ENCODE peak calls at places on chromosomes 1 and 21, in nine cellular contexts. One of them, this sample, is unnamed.

GRCh38 chr1:57101171-57101570 is 135.4 kb upstream of the C8B start:
- DNase-seq in psoas muscle: no peak
- DNase-seq in amniotic stem cell: no peak
- DNase-seq in NCI-H1417: no peak
- DNase-seq in GDM1: no peak
- DNase-seq in breast epithelium: no peak
- DNase-seq in NCI-H774: no peak
- DNase-seq in A172: no peak
- DNase-seq in stimulated activated CD8-positive, alpha-beta memory T cell treated with anti-CD3 and anti-CD28 coated beads, Interleukin-2, amount 100 ng/mL, for 48 hours: no peak
- DNase-seq in this sample: no peak

GRCh38 chr1:172286629-172287076 is 133.8 kb upstream of the C1orf105 start:
- DNase-seq in GDM1: no peak
- DNase-seq in breast epithelium: no peak
- DNase-seq in A172: peak
- DNase-seq in NCI-H1417: no peak
- DNase-seq in amniotic stem cell: no peak
- DNase-seq in NCI-H774: no peak
- DNase-seq in stimulated activated CD8-positive, alpha-beta memory T cell treated with anti-CD3 and anti-CD28 coated beads, Interleukin-2, amount 100 ng/mL, for 48 hours: no peak
- DNase-seq in psoas muscle: peak
- DNase-seq in this sample: no peak

GRCh38 chr1:226974544-226975258 is 34.6 kb downstream of the COQ8A start:
- DNase-seq in A172: no peak
- DNase-seq in NCI-H774: no peak
- DNase-seq in NCI-H1417: no peak
- DNase-seq in breast epithelium: no peak
- DNase-seq in psoas muscle: peak
- DNase-seq in amniotic stem cell: no peak
- DNase-seq in GDM1: no peak
- DNase-seq in stimulated activated CD8-positive, alpha-beta memory T cell treated with anti-CD3 and anti-CD28 coated beads, Interleukin-2, amount 100 ng/mL, for 48 hours: no peak
- DNase-seq in this sample: peak

GRCh38 chr21:42799516-42799915 is 79.8 kb downstream of the WDR4 start:
- DNase-seq in GDM1: no peak
- DNase-seq in psoas muscle: no peak
- DNase-seq in NCI-H1417: no peak
- DNase-seq in stimulated activated CD8-positive, alpha-beta memory T cell treated with anti-CD3 and anti-CD28 coated beads, Interleukin-2, amount 100 ng/mL, for 48 hours: no peak
- DNase-seq in A172: peak
- DNase-seq in amniotic stem cell: no peak
- DNase-seq in breast epithelium: no peak
- DNase-seq in NCI-H774: no peak
- DNase-seq in this sample: no peak

GRCh38 chr1:39395357-39395831 is 96.0 kb upstream of the BMP8A start:
- DNase-seq in stimulated activated CD8-positive, alpha-beta memory T cell treated with anti-CD3 and anti-CD28 coated beads, Interleukin-2, amount 100 ng/mL, for 48 hours: no peak
- DNase-seq in psoas muscle: no peak
- DNase-seq in A172: peak
- DNase-seq in GDM1: no peak
- DNase-seq in NCI-H774: no peak
- DNase-seq in NCI-H1417: no peak
- DNase-seq in breast epithelium: no peak
- DNase-seq in amniotic stem cell: no peak
- DNase-seq in this sample: peak

GRCh38 chr1:41666991-41667631 is 182.6 kb upstream of the EDN2 start:
- DNase-seq in psoas muscle: no peak
- DNase-seq in breast epithelium: no peak
- DNase-seq in NCI-H774: no peak
- DNase-seq in stimulated activated CD8-positive, alpha-beta memory T cell treated with anti-CD3 and anti-CD28 coated beads, Interleukin-2, amount 100 ng/mL, for 48 hours: peak
- DNase-seq in NCI-H1417: no peak
- DNase-seq in amniotic stem cell: no peak
- DNase-seq in GDM1: no peak
- DNase-seq in A172: no peak
- DNase-seq in this sample: no peak

GRCh38 chr1:230507671-230508407 is 81.7 kb upstream of the PGBD5 start:
- DNase-seq in NCI-H1417: no peak
- DNase-seq in A172: no peak
- DNase-seq in psoas muscle: no peak
- DNase-seq in stimulated activated CD8-positive, alpha-beta memory T cell treated with anti-CD3 and anti-CD28 coated beads, Interleukin-2, amount 100 ng/mL, for 48 hours: no peak
- DNase-seq in breast epithelium: no peak
- DNase-seq in amniotic stem cell: no peak
- DNase-seq in NCI-H774: no peak
- DNase-seq in GDM1: no peak
- DNase-seq in this sample: no peak

GRCh38 chr1:7046314-7046713 is 261.1 kb downstream of the CAMTA1 start:
- DNase-seq in amniotic stem cell: no peak
- DNase-seq in A172: peak
- DNase-seq in stimulated activated CD8-positive, alpha-beta memory T cell treated with anti-CD3 and anti-CD28 coated beads, Interleukin-2, amount 100 ng/mL, for 48 hours: no peak
- DNase-seq in GDM1: no peak
- DNase-seq in psoas muscle: no peak
- DNase-seq in breast epithelium: no peak
- DNase-seq in NCI-H774: no peak
- DNase-seq in NCI-H1417: peak
- DNase-seq in this sample: peak

GRCh38 chr1:85328713-85329376 is 52.4 kb upstream of the BCL10 start:
- DNase-seq in amniotic stem cell: peak
- DNase-seq in A172: peak
- DNase-seq in breast epithelium: no peak
- DNase-seq in NCI-H774: no peak
- DNase-seq in psoas muscle: no peak
- DNase-seq in GDM1: no peak
- DNase-seq in NCI-H1417: no peak
- DNase-seq in stimulated activated CD8-positive, alpha-beta memory T cell treated with anti-CD3 and anti-CD28 coated beads, Interleukin-2, amount 100 ng/mL, for 48 hours: no peak
- DNase-seq in this sample: peak

GRCh38 chr1:53763911-53764310 is 24.9 kb upstream of the GLIS1 start:
- DNase-seq in A172: no peak
- DNase-seq in NCI-H774: no peak
- DNase-seq in breast epithelium: no peak
- DNase-seq in NCI-H1417: no peak
- DNase-seq in stimulated activated CD8-positive, alpha-beta memory T cell treated with anti-CD3 and anti-CD28 coated beads, Interleukin-2, amount 100 ng/mL, for 48 hours: no peak
- DNase-seq in GDM1: no peak
- DNase-seq in psoas muscle: no peak
- DNase-seq in amniotic stem cell: no peak
- DNase-seq in this sample: no peak

GRCh38 chr1:40039245-40039756 is 1.2 kb upstream of the CAP1 start:
- DNase-seq in NCI-H1417: peak
- DNase-seq in psoas muscle: no peak
- DNase-seq in stimulated activated CD8-positive, alpha-beta memory T cell treated with anti-CD3 and anti-CD28 coated beads, Interleukin-2, amount 100 ng/mL, for 48 hours: no peak
- DNase-seq in A172: no peak
- DNase-seq in NCI-H774: peak
- DNase-seq in amniotic stem cell: peak
- DNase-seq in breast epithelium: no peak
- DNase-seq in GDM1: peak
- DNase-seq in this sample: no peak

GRCh38 chr1:151807131-151807530 is 1.9 kb upstream of the LINGO4 start:
- DNase-seq in psoas muscle: no peak
- DNase-seq in GDM1: no peak
- DNase-seq in NCI-H774: no peak
- DNase-seq in NCI-H1417: no peak
- DNase-seq in stimulated activated CD8-positive, alpha-beta memory T cell treated with anti-CD3 and anti-CD28 coated beads, Interleukin-2, amount 100 ng/mL, for 48 hours: no peak
- DNase-seq in breast epithelium: no peak
- DNase-seq in A172: no peak
- DNase-seq in amniotic stem cell: no peak
- DNase-seq in this sample: no peak

GRCh38 chr1:154327466-154328317 is 2.4 kb downstream of the ATP8B2 start:
- DNase-seq in GDM1: peak
- DNase-seq in amniotic stem cell: no peak
- DNase-seq in A172: no peak
- DNase-seq in NCI-H1417: peak
- DNase-seq in psoas muscle: no peak
- DNase-seq in breast epithelium: no peak
- DNase-seq in NCI-H774: no peak
- DNase-seq in stimulated activated CD8-positive, alpha-beta memory T cell treated with anti-CD3 and anti-CD28 coated beads, Interleukin-2, amount 100 ng/mL, for 48 hours: no peak
- DNase-seq in this sample: no peak

GRCh38 chr1:200619894-200620272 is 668 bp downstream of the KIF14 start:
- DNase-seq in psoas muscle: no peak
- DNase-seq in GDM1: no peak
- DNase-seq in breast epithelium: no peak
- DNase-seq in stimulated activated CD8-positive, alpha-beta memory T cell treated with anti-CD3 and anti-CD28 coated beads, Interleukin-2, amount 100 ng/mL, for 48 hours: no peak
- DNase-seq in NCI-H774: no peak
- DNase-seq in amniotic stem cell: no peak
- DNase-seq in NCI-H1417: no peak
- DNase-seq in A172: no peak
- DNase-seq in this sample: no peak

GRCh38 chr1:1777950-1778826 is at the start of gene NADK:
- DNase-seq in amniotic stem cell: no peak
- DNase-seq in NCI-H1417: peak
- DNase-seq in A172: no peak
- DNase-seq in breast epithelium: no peak
- DNase-seq in NCI-H774: peak
- DNase-seq in psoas muscle: peak
- DNase-seq in stimulated activated CD8-positive, alpha-beta memory T cell treated with anti-CD3 and anti-CD28 coated beads, Interleukin-2, amount 100 ng/mL, for 48 hours: peak
- DNase-seq in GDM1: peak
- DNase-seq in this sample: peak

GRCh38 chr1:242189591-242189990 is 190.7 kb upstream of the MAP1LC3C start:
- DNase-seq in A172: no peak
- DNase-seq in breast epithelium: no peak
- DNase-seq in amniotic stem cell: no peak
- DNase-seq in GDM1: no peak
- DNase-seq in stimulated activated CD8-positive, alpha-beta memory T cell treated with anti-CD3 and anti-CD28 coated beads, Interleukin-2, amount 100 ng/mL, for 48 hours: no peak
- DNase-seq in psoas muscle: no peak
- DNase-seq in NCI-H774: no peak
- DNase-seq in NCI-H1417: no peak
- DNase-seq in this sample: no peak

GRCh38 chr1:214216779-214217178 is 64.2 kb upstream of the SMYD2 start:
- DNase-seq in GDM1: no peak
- DNase-seq in breast epithelium: no peak
- DNase-seq in stimulated activated CD8-positive, alpha-beta memory T cell treated with anti-CD3 and anti-CD28 coated beads, Interleukin-2, amount 100 ng/mL, for 48 hours: no peak
- DNase-seq in NCI-H774: peak
- DNase-seq in NCI-H1417: no peak
- DNase-seq in psoas muscle: no peak
- DNase-seq in A172: no peak
- DNase-seq in amniotic stem cell: no peak
- DNase-seq in this sample: peak

GRCh38 chr21:45246535-45247320 is 41.0 kb downstream of the POFUT2 start:
- DNase-seq in psoas muscle: no peak
- DNase-seq in A172: no peak
- DNase-seq in breast epithelium: no peak
- DNase-seq in amniotic stem cell: no peak
- DNase-seq in stimulated activated CD8-positive, alpha-beta memory T cell treated with anti-CD3 and anti-CD28 coated beads, Interleukin-2, amount 100 ng/mL, for 48 hours: no peak
- DNase-seq in NCI-H1417: no peak
- DNase-seq in NCI-H774: no peak
- DNase-seq in GDM1: no peak
- DNase-seq in this sample: no peak

GRCh38 chr1:188137221-188137620 is 1308.5 kb downstream of the PLA2G4A start:
- DNase-seq in NCI-H774: no peak
- DNase-seq in breast epithelium: no peak
- DNase-seq in stimulated activated CD8-positive, alpha-beta memory T cell treated with anti-CD3 and anti-CD28 coated beads, Interleukin-2, amount 100 ng/mL, for 48 hours: no peak
- DNase-seq in A172: no peak
- DNase-seq in GDM1: no peak
- DNase-seq in psoas muscle: no peak
- DNase-seq in NCI-H1417: no peak
- DNase-seq in amniotic stem cell: no peak
- DNase-seq in this sample: no peak

GRCh38 chr1:57982852-57983251 is 559.0 kb upstream of the DAB1 start:
- DNase-seq in NCI-H1417: no peak
- DNase-seq in NCI-H774: no peak
- DNase-seq in breast epithelium: no peak
- DNase-seq in amniotic stem cell: no peak
- DNase-seq in GDM1: no peak
- DNase-seq in psoas muscle: no peak
- DNase-seq in stimulated activated CD8-positive, alpha-beta memory T cell treated with anti-CD3 and anti-CD28 coated beads, Interleukin-2, amount 100 ng/mL, for 48 hours: no peak
- DNase-seq in A172: no peak
- DNase-seq in this sample: no peak

GRCh38 chr1:48233666-48234065 is 11.2 kb downstream of the SLC5A9 start:
- DNase-seq in A172: no peak
- DNase-seq in NCI-H774: no peak
- DNase-seq in NCI-H1417: no peak
- DNase-seq in amniotic stem cell: no peak
- DNase-seq in breast epithelium: no peak
- DNase-seq in GDM1: no peak
- DNase-seq in psoas muscle: no peak
- DNase-seq in stimulated activated CD8-positive, alpha-beta memory T cell treated with anti-CD3 and anti-CD28 coated beads, Interleukin-2, amount 100 ng/mL, for 48 hours: no peak
- DNase-seq in this sample: no peak

GRCh38 chr1:16048573-16049189 is 5.1 kb downstream of the CLCNKB start:
- DNase-seq in psoas muscle: peak
- DNase-seq in stimulated activated CD8-positive, alpha-beta memory T cell treated with anti-CD3 and anti-CD28 coated beads, Interleukin-2, amount 100 ng/mL, for 48 hours: peak
- DNase-seq in NCI-H1417: peak
- DNase-seq in A172: no peak
- DNase-seq in breast epithelium: no peak
- DNase-seq in GDM1: no peak
- DNase-seq in NCI-H774: no peak
- DNase-seq in amniotic stem cell: no peak
- DNase-seq in this sample: peak

GRCh38 chr1:158028956-158029355 is 35.5 kb downstream of the KIRREL1 start:
- DNase-seq in stimulated activated CD8-positive, alpha-beta memory T cell treated with anti-CD3 and anti-CD28 coated beads, Interleukin-2, amount 100 ng/mL, for 48 hours: no peak
- DNase-seq in psoas muscle: no peak
- DNase-seq in breast epithelium: no peak
- DNase-seq in NCI-H1417: no peak
- DNase-seq in A172: no peak
- DNase-seq in amniotic stem cell: no peak
- DNase-seq in GDM1: no peak
- DNase-seq in NCI-H774: no peak
- DNase-seq in this sample: no peak

GRCh38 chr1:235946570-235946981 is 79.9 kb upstream of the LYST start:
- DNase-seq in NCI-H1417: no peak
- DNase-seq in A172: peak
- DNase-seq in psoas muscle: no peak
- DNase-seq in stimulated activated CD8-positive, alpha-beta memory T cell treated with anti-CD3 and anti-CD28 coated beads, Interleukin-2, amount 100 ng/mL, for 48 hours: no peak
- DNase-seq in GDM1: no peak
- DNase-seq in NCI-H774: no peak
- DNase-seq in amniotic stem cell: no peak
- DNase-seq in breast epithelium: no peak
- DNase-seq in this sample: no peak

GRCh38 chr1:1293618-1294249 is 13.5 kb downstream of the SCNN1D start:
- DNase-seq in GDM1: no peak
- DNase-seq in NCI-H774: no peak
- DNase-seq in psoas muscle: peak
- DNase-seq in A172: no peak
- DNase-seq in stimulated activated CD8-positive, alpha-beta memory T cell treated with anti-CD3 and anti-CD28 coated beads, Interleukin-2, amount 100 ng/mL, for 48 hours: no peak
- DNase-seq in breast epithelium: no peak
- DNase-seq in NCI-H1417: no peak
- DNase-seq in amniotic stem cell: no peak
- DNase-seq in this sample: no peak

GRCh38 chr1:86928819-86929218 is 14.4 kb downstream of the HS2ST1 start:
- DNase-seq in NCI-H774: no peak
- DNase-seq in stimulated activated CD8-positive, alpha-beta memory T cell treated with anti-CD3 and anti-CD28 coated beads, Interleukin-2, amount 100 ng/mL, for 48 hours: no peak
- DNase-seq in breast epithelium: no peak
- DNase-seq in A172: no peak
- DNase-seq in NCI-H1417: no peak
- DNase-seq in GDM1: no peak
- DNase-seq in psoas muscle: no peak
- DNase-seq in amniotic stem cell: no peak
- DNase-seq in this sample: no peak

GRCh38 chr1:4594286-4594991 is 60.0 kb upstream of the AJAP1 start:
- DNase-seq in breast epithelium: no peak
- DNase-seq in amniotic stem cell: no peak
- DNase-seq in stimulated activated CD8-positive, alpha-beta memory T cell treated with anti-CD3 and anti-CD28 coated beads, Interleukin-2, amount 100 ng/mL, for 48 hours: no peak
- DNase-seq in NCI-H1417: no peak
- DNase-seq in GDM1: no peak
- DNase-seq in psoas muscle: no peak
- DNase-seq in NCI-H774: no peak
- DNase-seq in A172: no peak
- DNase-seq in this sample: peak

GRCh38 chr1:76666499-76666898 is 200.8 kb upstream of the ST6GALNAC5 start:
- DNase-seq in breast epithelium: no peak
- DNase-seq in amniotic stem cell: no peak
- DNase-seq in NCI-H1417: no peak
- DNase-seq in GDM1: no peak
- DNase-seq in NCI-H774: no peak
- DNase-seq in stimulated activated CD8-positive, alpha-beta memory T cell treated with anti-CD3 and anti-CD28 coated beads, Interleukin-2, amount 100 ng/mL, for 48 hours: no peak
- DNase-seq in psoas muscle: peak
- DNase-seq in A172: no peak
- DNase-seq in this sample: peak

GRCh38 chr1:65769621-65770020 is 23.1 kb upstream of the PDE4B start:
- DNase-seq in breast epithelium: no peak
- DNase-seq in NCI-H774: no peak
- DNase-seq in psoas muscle: no peak
- DNase-seq in NCI-H1417: no peak
- DNase-seq in amniotic stem cell: no peak
- DNase-seq in A172: no peak
- DNase-seq in GDM1: no peak
- DNase-seq in stimulated activated CD8-positive, alpha-beta memory T cell treated with anti-CD3 and anti-CD28 coated beads, Interleukin-2, amount 100 ng/mL, for 48 hours: no peak
- DNase-seq in this sample: no peak